ENCODE peak calls at places on chromosomes 13 and 19, in seven cellular contexts. L is stimulated activated CD8-positive, alpha-beta memory T cell treated with anti-CD3 and anti-CD28 coated beads, Interleukin-4, amount 100 ng/mL, for 1 hour; O is fibroblast of lung; D is heart right ventricle; P is hepatic stellate cell; R is adrenal gland; I is psoas muscle. A is an unnamed sample.

GRCh38 chr19:29671393-29672076 is 6.3 kb downstream of the PLEKHF1 start:
- DNase-seq in D (peak), P (no peak), I (peak), O (peak), R (peak), L (peak), A (peak)

GRCh38 chr13:73635166-73635787 is 498.9 kb downstream of the KLF12 start:
- DNase-seq in L (no peak), P (no peak), D (no peak), I (no peak), R (no peak), O (no peak), A (no peak)

GRCh38 chr13:44207476-44207875 is 166.1 kb upstream of the SERP2 start:
- DNase-seq in O (no peak), P (no peak), D (no peak), L (no peak), I (no peak), R (no peak), A (no peak)

GRCh38 chr13:22812793-22813192 is 368.0 kb upstream of the SGCG start:
- DNase-seq in R (peak), D (no peak), L (no peak), I (peak), O (no peak), P (no peak), A (no peak)

GRCh38 chr19:2986951-2987491 is 9.7 kb downstream of the TLE6 start:
- DNase-seq in O (no peak), D (no peak), I (no peak), L (no peak), R (no peak), P (no peak), A (no peak)

GRCh38 chr19:8640402-8641004 is 10.1 kb downstream of the NFILZ start:
- DNase-seq in I (no peak), R (peak), O (no peak), L (no peak), D (no peak), P (no peak), A (peak)

GRCh38 chr13:43780666-43781065 is 6.1 kb downstream of the ENOX1 start:
- DNase-seq in L (no peak), R (no peak), O (no peak), D (no peak), I (no peak), P (no peak), A (no peak)

GRCh38 chr19:50482886-50483285 is 6.2 kb upstream of the GARIN5A start:
- DNase-seq in O (no peak), L (no peak), R (no peak), D (no peak), I (no peak), P (no peak), A (no peak)

GRCh38 chr19:38662508-38663155 is 15.2 kb downstream of the ACTN4 start:
- DNase-seq in L (no peak), R (no peak), D (no peak), O (no peak), P (no peak), I (no peak), A (no peak)

GRCh38 chr13:97434417-97435296 is 688 bp downstream of the RAP2A start:
- DNase-seq in D (peak), L (peak), R (peak), P (no peak), I (peak), O (peak), A (peak)

GRCh38 chr13:71661921-71662320 is 205.1 kb downstream of the DACH1 start:
- DNase-seq in L (no peak), D (no peak), R (no peak), I (no peak), O (peak), P (no peak), A (no peak)

GRCh38 chr13:43792456-43792855 is 5.7 kb upstream of the ENOX1 start:
- DNase-seq in L (no peak), P (no peak), I (no peak), D (no peak), R (no peak), O (peak), A (no peak)

GRCh38 chr13:114118763-114119123 is 13.7 kb downstream of the RASA3 start:
- DNase-seq in I (peak), L (no peak), O (peak), D (no peak), P (peak), R (no peak), A (peak)

GRCh38 chr19:41327499-41328156 is 17.7 kb downstream of the CCDC97 start:
- DNase-seq in D (peak), O (peak), L (peak), P (no peak), R (peak), I (peak), A (peak)

GRCh38 chr13:113973218-113974164 is at the start of gene C13orf46:
- DNase-seq in P (no peak), R (no peak), O (no peak), D (no peak), L (no peak), I (peak), A (peak)

GRCh38 chr19:51098366-51099069 is 9.7 kb downstream of the CTU1 start:
- DNase-seq in L (no peak), D (no peak), I (peak), O (peak), P (no peak), R (no peak), A (no peak)

GRCh38 chr13:114132419-114133121 is at the start of gene RASA3:
- DNase-seq in I (peak), L (no peak), P (peak), D (peak), O (peak), R (peak), A (peak)

GRCh38 chr19:31289976-31290375 is 59.3 kb downstream of the TSHZ3 start:
- DNase-seq in R (no peak), I (no peak), O (no peak), L (no peak), D (no peak), P (no peak), A (no peak)

GRCh38 chr19:35959040-35959967 is 23.1 kb downstream of the LRFN3 start:
- DNase-seq in D (no peak), R (no peak), I (peak), O (no peak), P (no peak), L (peak), A (no peak)

GRCh38 chr19:27673986-27674385 is 1539.0 kb downstream of the UQCRFS1 start:
- DNase-seq in L (no peak), I (no peak), P (no peak), O (no peak), D (no peak), R (peak), A (no peak)

GRCh38 chr13:33676045-33676699 is 141.8 kb upstream of the RFC3 start:
- DNase-seq in I (no peak), P (peak), L (no peak), R (no peak), D (peak), O (no peak), A (no peak)

GRCh38 chr13:42355118-42355840 is 83.3 kb downstream of the AKAP11 start:
- DNase-seq in D (no peak), R (no peak), I (no peak), L (no peak), P (no peak), O (peak), A (no peak)

GRCh38 chr19:29293736-29294342 is 80.9 kb upstream of the UQCRFS1 start:
- DNase-seq in P (no peak), R (no peak), I (no peak), L (no peak), D (no peak), O (no peak), A (no peak)

GRCh38 chr19:342128-342455 is 2.5 kb downstream of the MIER2 start:
- DNase-seq in P (no peak), R (no peak), I (no peak), O (no peak), L (no peak), D (no peak), A (no peak)

GRCh38 chr19:43525836-43526771 is 897 bp downstream of the ETHE1 start:
- DNase-seq in D (no peak), R (peak), O (no peak), P (peak), I (no peak), L (no peak), A (no peak)

GRCh38 chr19:58585442-58586130 is 12.5 kb upstream of the MZF1 start:
- DNase-seq in I (no peak), P (no peak), R (no peak), D (no peak), O (no peak), L (no peak), A (no peak)

GRCh38 chr19:42324655-42325307 is 654 bp upstream of the MEGF8 start:
- DNase-seq in L (no peak), O (no peak), D (no peak), R (no peak), P (no peak), I (no peak), A (no peak)

GRCh38 chr19:16914421-16914820 is 25.6 kb downstream of the F2RL3 start:
- DNase-seq in P (no peak), R (no peak), D (no peak), I (no peak), L (no peak), O (no peak), A (no peak)

GRCh38 chr19:38513762-38514167 is 80.3 kb downstream of the RYR1 start:
- DNase-seq in D (no peak), I (no peak), L (no peak), R (no peak), P (no peak), O (no peak), A (no peak)

GRCh38 chr19:50697414-50698124 is 22.0 kb downstream of the SHANK1 start:
- DNase-seq in L (no peak), P (no peak), O (no peak), I (no peak), D (no peak), R (no peak), A (no peak)

GRCh38 chr13:107832521-107833095 is 382.7 kb downstream of the LIG4 start:
- DNase-seq in O (no peak), I (no peak), D (no peak), R (no peak), L (no peak), P (no peak), A (no peak)

GRCh38 chr13:95564948-95565347 is 12.4 kb downstream of the CLDN10 start:
- DNase-seq in I (no peak), P (peak), R (no peak), D (no peak), O (peak), L (no peak), A (no peak)

GRCh38 chr13:112725346-112726017 is 35.6 kb downstream of the ATP11A start:
- DNase-seq in R (peak), D (peak), I (peak), L (no peak), P (peak), O (peak), A (no peak)

A was measured in right lobe of liver.